ENCODE peak calls at places on chromosomes 11 and 22, in ten cellular contexts. One of them, this sample, is unnamed.

GRCh38 chr11:77156396-77157195 is 28.6 kb downstream of the MYO7A start:
- DNase-seq in epithelial cell of esophagus: no peak
- DNase-seq in AG09309: no peak
- DNase-seq in HL-60: no peak
- DNase-seq in osteoblast: no peak
- DNase-seq in upper lobe of right lung: no peak
- DNase-seq in brain microvascular endothelial cell: no peak
- DNase-seq in cardiac muscle cell: no peak
- DNase-seq in naive thymus-derived CD4-positive, alpha-beta T cell: no peak
- DNase-seq in HAP-1: no peak
- DNase-seq in this sample: no peak

GRCh38 chr11:18802381-18803257 is 11.0 kb upstream of the PTPN5 start:
- DNase-seq in epithelial cell of esophagus: peak
- DNase-seq in AG09309: peak
- DNase-seq in HL-60: peak
- DNase-seq in osteoblast: peak
- DNase-seq in upper lobe of right lung: no peak
- DNase-seq in brain microvascular endothelial cell: peak
- DNase-seq in cardiac muscle cell: peak
- DNase-seq in naive thymus-derived CD4-positive, alpha-beta T cell: peak
- DNase-seq in HAP-1: peak
- DNase-seq in this sample: peak

GRCh38 chr11:12090761-12091261 is 19.6 kb upstream of the MICAL2 start:
- DNase-seq in epithelial cell of esophagus: peak
- DNase-seq in AG09309: no peak
- DNase-seq in HL-60: no peak
- DNase-seq in osteoblast: no peak
- DNase-seq in upper lobe of right lung: peak
- DNase-seq in brain microvascular endothelial cell: no peak
- DNase-seq in cardiac muscle cell: no peak
- DNase-seq in naive thymus-derived CD4-positive, alpha-beta T cell: no peak
- DNase-seq in HAP-1: no peak
- DNase-seq in this sample: no peak

GRCh38 chr11:10498426-10499250 is 42.3 kb downstream of the RNF141 start:
- DNase-seq in epithelial cell of esophagus: no peak
- DNase-seq in AG09309: no peak
- DNase-seq in HL-60: no peak
- DNase-seq in osteoblast: no peak
- DNase-seq in upper lobe of right lung: no peak
- DNase-seq in brain microvascular endothelial cell: no peak
- DNase-seq in cardiac muscle cell: no peak
- DNase-seq in naive thymus-derived CD4-positive, alpha-beta T cell: no peak
- DNase-seq in HAP-1: no peak
- DNase-seq in this sample: no peak

GRCh38 chr11:47905358-47906059 is 57.4 kb upstream of the NUP160 start:
- DNase-seq in epithelial cell of esophagus: peak
- DNase-seq in AG09309: no peak
- DNase-seq in HL-60: peak
- DNase-seq in osteoblast: peak
- DNase-seq in upper lobe of right lung: no peak
- DNase-seq in brain microvascular endothelial cell: peak
- DNase-seq in cardiac muscle cell: peak
- DNase-seq in naive thymus-derived CD4-positive, alpha-beta T cell: no peak
- DNase-seq in HAP-1: no peak
- DNase-seq in this sample: no peak

GRCh38 chr11:75323609-75324008 is 27.9 kb downstream of the ARRB1 start:
- DNase-seq in epithelial cell of esophagus: no peak
- DNase-seq in AG09309: no peak
- DNase-seq in HL-60: no peak
- DNase-seq in osteoblast: peak
- DNase-seq in upper lobe of right lung: no peak
- DNase-seq in brain microvascular endothelial cell: no peak
- DNase-seq in cardiac muscle cell: no peak
- DNase-seq in naive thymus-derived CD4-positive, alpha-beta T cell: no peak
- DNase-seq in HAP-1: no peak
- DNase-seq in this sample: no peak

GRCh38 chr11:128394436-128395089 is 192.8 kb downstream of the ETS1 start:
- DNase-seq in epithelial cell of esophagus: no peak
- DNase-seq in AG09309: no peak
- DNase-seq in HL-60: no peak
- DNase-seq in osteoblast: no peak
- DNase-seq in upper lobe of right lung: no peak
- DNase-seq in brain microvascular endothelial cell: peak
- DNase-seq in cardiac muscle cell: peak
- DNase-seq in naive thymus-derived CD4-positive, alpha-beta T cell: no peak
- DNase-seq in HAP-1: no peak
- DNase-seq in this sample: no peak

GRCh38 chr11:64627371-64627770 is 36.4 kb downstream of the SLC22A12 start:
- DNase-seq in epithelial cell of esophagus: no peak
- DNase-seq in AG09309: no peak
- DNase-seq in HL-60: no peak
- DNase-seq in osteoblast: no peak
- DNase-seq in upper lobe of right lung: no peak
- DNase-seq in brain microvascular endothelial cell: no peak
- DNase-seq in cardiac muscle cell: no peak
- DNase-seq in naive thymus-derived CD4-positive, alpha-beta T cell: no peak
- DNase-seq in HAP-1: no peak
- DNase-seq in this sample: no peak

GRCh38 chr22:43891360-43892182 is at the start of gene PNPLA5:
- DNase-seq in epithelial cell of esophagus: peak
- DNase-seq in AG09309: no peak
- DNase-seq in HL-60: no peak
- DNase-seq in osteoblast: peak
- DNase-seq in upper lobe of right lung: peak
- DNase-seq in brain microvascular endothelial cell: peak
- DNase-seq in cardiac muscle cell: no peak
- DNase-seq in naive thymus-derived CD4-positive, alpha-beta T cell: no peak
- DNase-seq in HAP-1: peak
- DNase-seq in this sample: peak

GRCh38 chr22:32567544-32567943 is 92.9 kb downstream of the FBXO7 start:
- DNase-seq in epithelial cell of esophagus: no peak
- DNase-seq in AG09309: no peak
- DNase-seq in HL-60: no peak
- DNase-seq in osteoblast: no peak
- DNase-seq in upper lobe of right lung: no peak
- DNase-seq in brain microvascular endothelial cell: no peak
- DNase-seq in cardiac muscle cell: no peak
- DNase-seq in naive thymus-derived CD4-positive, alpha-beta T cell: no peak
- DNase-seq in HAP-1: no peak
- DNase-seq in this sample: no peak

GRCh38 chr11:76626266-76626665 is 44.3 kb downstream of the LRRC32 start:
- DNase-seq in epithelial cell of esophagus: no peak
- DNase-seq in AG09309: no peak
- DNase-seq in HL-60: no peak
- DNase-seq in osteoblast: no peak
- DNase-seq in upper lobe of right lung: no peak
- DNase-seq in brain microvascular endothelial cell: no peak
- DNase-seq in cardiac muscle cell: no peak
- DNase-seq in naive thymus-derived CD4-positive, alpha-beta T cell: no peak
- DNase-seq in HAP-1: no peak
- DNase-seq in this sample: no peak

GRCh38 chr11:65047581-65048422 is 6.8 kb downstream of the SAC3D1 start:
- DNase-seq in epithelial cell of esophagus: no peak
- DNase-seq in AG09309: no peak
- DNase-seq in HL-60: no peak
- DNase-seq in osteoblast: peak
- DNase-seq in upper lobe of right lung: no peak
- DNase-seq in brain microvascular endothelial cell: no peak
- DNase-seq in cardiac muscle cell: peak
- DNase-seq in naive thymus-derived CD4-positive, alpha-beta T cell: no peak
- DNase-seq in HAP-1: no peak
- DNase-seq in this sample: no peak

GRCh38 chr11:62839050-62840015 is at the start of gene WDR74:
- DNase-seq in epithelial cell of esophagus: peak
- DNase-seq in AG09309: peak
- DNase-seq in HL-60: peak
- DNase-seq in osteoblast: peak
- DNase-seq in upper lobe of right lung: peak
- DNase-seq in brain microvascular endothelial cell: peak
- DNase-seq in cardiac muscle cell: peak
- DNase-seq in naive thymus-derived CD4-positive, alpha-beta T cell: peak
- DNase-seq in HAP-1: peak
- DNase-seq in this sample: peak

GRCh38 chr11:72629266-72629665 is 45.0 kb downstream of the PDE2A start:
- DNase-seq in epithelial cell of esophagus: no peak
- DNase-seq in AG09309: no peak
- DNase-seq in HL-60: no peak
- DNase-seq in osteoblast: no peak
- DNase-seq in upper lobe of right lung: no peak
- DNase-seq in brain microvascular endothelial cell: no peak
- DNase-seq in cardiac muscle cell: no peak
- DNase-seq in naive thymus-derived CD4-positive, alpha-beta T cell: no peak
- DNase-seq in HAP-1: no peak
- DNase-seq in this sample: no peak

GRCh38 chr22:50630376-50630775 is 2.4 kb upstream of the ARSA start:
- DNase-seq in epithelial cell of esophagus: no peak
- DNase-seq in AG09309: no peak
- DNase-seq in HL-60: no peak
- DNase-seq in osteoblast: no peak
- DNase-seq in upper lobe of right lung: no peak
- DNase-seq in brain microvascular endothelial cell: no peak
- DNase-seq in cardiac muscle cell: no peak
- DNase-seq in naive thymus-derived CD4-positive, alpha-beta T cell: no peak
- DNase-seq in HAP-1: no peak
- DNase-seq in this sample: no peak

GRCh38 chr11:120186799-120187591 is 23.8 kb upstream of the OAF start:
- DNase-seq in epithelial cell of esophagus: peak
- DNase-seq in AG09309: no peak
- DNase-seq in HL-60: no peak
- DNase-seq in osteoblast: peak
- DNase-seq in upper lobe of right lung: peak
- DNase-seq in brain microvascular endothelial cell: no peak
- DNase-seq in cardiac muscle cell: peak
- DNase-seq in naive thymus-derived CD4-positive, alpha-beta T cell: no peak
- DNase-seq in HAP-1: no peak
- DNase-seq in this sample: no peak

GRCh38 chr22:38981659-38982007 is 514 bp upstream of the APOBEC3B start:
- DNase-seq in epithelial cell of esophagus: peak
- DNase-seq in AG09309: no peak
- DNase-seq in HL-60: no peak
- DNase-seq in osteoblast: no peak
- DNase-seq in upper lobe of right lung: no peak
- DNase-seq in brain microvascular endothelial cell: no peak
- DNase-seq in cardiac muscle cell: no peak
- DNase-seq in naive thymus-derived CD4-positive, alpha-beta T cell: no peak
- DNase-seq in HAP-1: no peak
- DNase-seq in this sample: no peak
- H3K4me3 ChIP-seq in epithelial cell of esophagus: no peak
- H3K4me3 ChIP-seq in AG09309: peak
- H3K4me3 ChIP-seq in HL-60: no peak
- H3K4me3 ChIP-seq in osteoblast: peak
- H3K4me3 ChIP-seq in upper lobe of right lung: peak
- H3K4me3 ChIP-seq in brain microvascular endothelial cell: no peak
- H3K4me3 ChIP-seq in cardiac muscle cell: no peak
- H3K4me3 ChIP-seq in naive thymus-derived CD4-positive, alpha-beta T cell: no peak
- H3K4me3 ChIP-seq in HAP-1: no peak
- H3K4me3 ChIP-seq in this sample: no peak

DNA sequence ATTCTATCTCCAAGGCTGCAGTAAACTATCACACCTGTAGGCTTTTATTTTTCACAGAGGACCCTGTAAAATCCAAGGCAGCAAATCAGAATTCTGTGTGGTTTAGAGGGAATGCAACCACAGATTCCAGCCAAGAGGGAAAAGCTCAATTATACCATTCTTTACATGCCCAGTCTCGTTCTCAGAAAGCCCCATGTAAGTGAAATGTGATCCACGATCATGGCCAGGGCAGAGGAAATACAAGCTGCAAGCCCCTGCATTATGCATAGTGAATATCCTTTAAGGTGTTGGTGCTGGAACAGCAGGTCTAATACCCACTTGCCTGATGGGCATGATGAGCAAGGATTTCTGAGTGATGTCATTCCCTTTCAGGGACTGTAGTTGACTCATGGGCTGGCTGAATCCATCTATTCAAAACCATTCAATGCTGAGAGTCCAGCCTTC is 198.7 kb upstream of the MTMR2 start:
- DNase-seq in epithelial cell of esophagus: peak
- DNase-seq in AG09309: no peak
- DNase-seq in HL-60: no peak
- DNase-seq in osteoblast: peak
- DNase-seq in upper lobe of right lung: no peak
- DNase-seq in brain microvascular endothelial cell: no peak
- DNase-seq in cardiac muscle cell: no peak
- DNase-seq in naive thymus-derived CD4-positive, alpha-beta T cell: no peak
- DNase-seq in HAP-1: no peak
- DNase-seq in this sample: no peak
- H3K4me3 ChIP-seq in epithelial cell of esophagus: no peak
- H3K4me3 ChIP-seq in AG09309: no peak
- H3K4me3 ChIP-seq in HL-60: no peak
- H3K4me3 ChIP-seq in osteoblast: no peak
- H3K4me3 ChIP-seq in upper lobe of right lung: no peak
- H3K4me3 ChIP-seq in brain microvascular endothelial cell: no peak
- H3K4me3 ChIP-seq in cardiac muscle cell: no peak
- H3K4me3 ChIP-seq in naive thymus-derived CD4-positive, alpha-beta T cell: no peak
- H3K4me3 ChIP-seq in HAP-1: no peak
- H3K4me3 ChIP-seq in this sample: no peak

DNA sequence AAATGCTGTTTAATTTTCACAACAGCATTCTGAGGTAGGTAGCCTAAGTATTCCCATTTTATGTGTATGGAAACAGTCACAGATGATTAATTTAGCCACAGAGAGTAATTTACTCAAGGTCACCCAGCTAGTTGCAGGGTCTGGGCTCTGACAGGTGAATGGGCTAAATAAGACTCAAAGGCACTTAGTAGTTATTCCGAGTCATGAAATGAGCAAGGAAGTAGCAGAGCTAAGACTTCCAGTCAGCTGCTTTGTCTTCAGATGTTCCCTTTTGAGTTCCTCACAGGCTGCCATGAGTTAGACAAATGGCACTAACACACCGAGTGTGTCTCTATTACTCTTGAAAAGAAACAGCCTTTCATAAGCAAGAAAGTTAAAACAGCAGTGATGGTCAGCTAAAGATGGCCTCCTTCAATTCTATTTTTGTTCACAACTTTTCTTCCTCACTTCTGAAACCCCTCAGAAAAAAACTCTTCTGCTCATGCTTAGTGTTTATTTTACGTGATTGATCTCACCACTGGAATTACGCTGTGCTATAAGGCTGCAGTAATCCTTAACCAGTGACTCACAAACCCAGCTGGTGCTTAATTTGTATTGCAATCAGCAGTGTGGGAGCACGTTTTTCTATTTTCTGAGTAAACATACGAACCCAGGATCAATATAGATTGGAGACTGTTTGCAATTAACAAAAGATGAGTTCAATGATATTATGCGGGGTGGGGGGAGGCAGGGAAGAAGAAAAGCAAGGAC is 389.2 kb downstream of the AASDHPPT start:
- DNase-seq in epithelial cell of esophagus: peak
- DNase-seq in AG09309: no peak
- DNase-seq in HL-60: no peak
- DNase-seq in osteoblast: peak
- DNase-seq in upper lobe of right lung: no peak
- DNase-seq in brain microvascular endothelial cell: peak
- DNase-seq in cardiac muscle cell: peak
- DNase-seq in naive thymus-derived CD4-positive, alpha-beta T cell: no peak
- DNase-seq in HAP-1: no peak
- DNase-seq in this sample: peak
- H3K4me3 ChIP-seq in epithelial cell of esophagus: no peak
- H3K4me3 ChIP-seq in AG09309: no peak
- H3K4me3 ChIP-seq in HL-60: no peak
- H3K4me3 ChIP-seq in osteoblast: peak
- H3K4me3 ChIP-seq in upper lobe of right lung: no peak
- H3K4me3 ChIP-seq in brain microvascular endothelial cell: no peak
- H3K4me3 ChIP-seq in cardiac muscle cell: no peak
- H3K4me3 ChIP-seq in naive thymus-derived CD4-positive, alpha-beta T cell: no peak
- H3K4me3 ChIP-seq in HAP-1: no peak
- H3K4me3 ChIP-seq in this sample: no peak

GRCh38 chr22:45164217-45165123 is 745 bp downstream of the NUP50 start:
- DNase-seq in epithelial cell of esophagus: peak
- DNase-seq in AG09309: no peak
- DNase-seq in HL-60: no peak
- DNase-seq in osteoblast: peak
- DNase-seq in upper lobe of right lung: peak
- DNase-seq in brain microvascular endothelial cell: no peak
- DNase-seq in cardiac muscle cell: peak
- DNase-seq in naive thymus-derived CD4-positive, alpha-beta T cell: no peak
- DNase-seq in HAP-1: peak
- DNase-seq in this sample: peak
- H3K4me3 ChIP-seq in epithelial cell of esophagus: peak
- H3K4me3 ChIP-seq in AG09309: peak
- H3K4me3 ChIP-seq in HL-60: peak
- H3K4me3 ChIP-seq in osteoblast: peak
- H3K4me3 ChIP-seq in upper lobe of right lung: peak
- H3K4me3 ChIP-seq in brain microvascular endothelial cell: peak
- H3K4me3 ChIP-seq in cardiac muscle cell: peak
- H3K4me3 ChIP-seq in naive thymus-derived CD4-positive, alpha-beta T cell: peak
- H3K4me3 ChIP-seq in HAP-1: peak
- H3K4me3 ChIP-seq in this sample: peak

This sample was measured in neural progenitor cell.